ENCODE peak calls at places on chromosomes 13 and 19, in six cellular contexts. One of them, this sample, is unnamed.

GRCh38 chr13:62432906-62433305 is 1017.3 kb upstream of the PCDH20 start:
- DNase-seq in HCT116: no peak
- DNase-seq in HepG2: no peak
- DNase-seq in H1: no peak
- DNase-seq in K562: no peak
- DNase-seq in SK-N-SH: no peak
- DNase-seq in this sample: no peak

GRCh38 chr13:96686286-96686685 is 308.0 kb downstream of the OXGR1 start:
- DNase-seq in HCT116: no peak
- DNase-seq in HepG2: no peak
- DNase-seq in K562: no peak
- DNase-seq in SK-N-SH: no peak
- DNase-seq in H1: no peak
- DNase-seq in this sample: no peak

GRCh38 chr13:25678398-25678797 is 306.6 kb downstream of the ATP8A2 start:
- DNase-seq in K562: no peak
- DNase-seq in HCT116: no peak
- DNase-seq in SK-N-SH: no peak
- DNase-seq in H1: no peak
- DNase-seq in HepG2: no peak
- DNase-seq in this sample: peak; percentile 42

GRCh38 chr19:6773323-6773931 is 919 bp downstream of the VAV1 start:
- DNase-seq in HepG2: no peak
- DNase-seq in K562: peak; percentile 35
- DNase-seq in H1: no peak
- DNase-seq in HCT116: no peak
- DNase-seq in SK-N-SH: no peak
- DNase-seq in this sample: no peak

GRCh38 chr13:62643007-62643483 is 1227.4 kb upstream of the PCDH20 start:
- DNase-seq in HCT116: peak; percentile 98
- DNase-seq in HepG2: peak; percentile 5
- DNase-seq in SK-N-SH: no peak
- DNase-seq in H1: no peak
- DNase-seq in K562: no peak
- DNase-seq in this sample: no peak

GRCh38 chr13:98206946-98207345 is 29.9 kb upstream of the RNF113B start:
- DNase-seq in SK-N-SH: no peak
- DNase-seq in K562: no peak
- DNase-seq in HepG2: no peak
- DNase-seq in H1: no peak
- DNase-seq in HCT116: no peak
- DNase-seq in this sample: peak; percentile 61

GRCh38 chr13:91349992-91350911 is 2.8 kb downstream of the MIR17HG start:
- DNase-seq in K562: no peak
- DNase-seq in HepG2: no peak
- DNase-seq in H1: no peak
- DNase-seq in SK-N-SH: no peak
- DNase-seq in HCT116: no peak
- DNase-seq in this sample: no peak

GRCh38 chr13:106449096-106449495 is 86.4 kb downstream of the EFNB2 start:
- DNase-seq in SK-N-SH: no peak
- DNase-seq in K562: no peak
- DNase-seq in HCT116: no peak
- DNase-seq in H1: no peak
- DNase-seq in HepG2: no peak
- DNase-seq in this sample: no peak

GRCh38 chr13:69306766-69307165 is 800.9 kb upstream of the ATXN8OS start:
- DNase-seq in HepG2: no peak
- DNase-seq in H1: no peak
- DNase-seq in SK-N-SH: no peak
- DNase-seq in HCT116: no peak
- DNase-seq in K562: no peak
- DNase-seq in this sample: no peak

GRCh38 chr13:30862707-30863106 is 43.4 kb upstream of the MEDAG start:
- DNase-seq in HepG2: no peak
- DNase-seq in H1: no peak
- DNase-seq in HCT116: no peak
- DNase-seq in SK-N-SH: no peak
- DNase-seq in K562: no peak
- DNase-seq in this sample: no peak

GRCh38 chr13:45040626-45041025 is 51.3 kb downstream of the GPALPP1 start:
- DNase-seq in H1: no peak
- DNase-seq in HepG2: no peak
- DNase-seq in SK-N-SH: no peak
- DNase-seq in HCT116: no peak
- DNase-seq in K562: no peak
- DNase-seq in this sample: no peak

GRCh38 chr13:29679357-29680050 is 84.0 kb upstream of the SLC7A1 start:
- DNase-seq in K562: no peak
- DNase-seq in H1: no peak
- DNase-seq in HCT116: no peak
- DNase-seq in HepG2: no peak
- DNase-seq in SK-N-SH: peak; percentile 60
- DNase-seq in this sample: no peak

GRCh38 chr13:43303040-43303729 is 279.8 kb downstream of the DNAJC15 start:
- DNase-seq in HepG2: peak; percentile 12
- DNase-seq in SK-N-SH: peak; percentile 79
- DNase-seq in HCT116: no peak
- DNase-seq in K562: no peak
- DNase-seq in H1: peak; percentile 38
- DNase-seq in this sample: no peak

GRCh38 chr13:46278474-46278873 is 66.7 kb downstream of the LRRC63 start:
- DNase-seq in HCT116: no peak
- DNase-seq in SK-N-SH: peak; percentile 6
- DNase-seq in HepG2: no peak
- DNase-seq in K562: no peak
- DNase-seq in H1: peak; percentile 21
- DNase-seq in this sample: no peak

GRCh38 chr19:54172764-54173699 is at the start of gene TMC4:
- DNase-seq in HepG2: no peak
- DNase-seq in K562: peak; percentile 26
- DNase-seq in H1: no peak
- DNase-seq in SK-N-SH: no peak
- DNase-seq in HCT116: peak; percentile 63
- DNase-seq in this sample: peak; percentile 80

GRCh38 chr19:23116802-23117571 is at the start of gene ZNF730:
- DNase-seq in K562: peak; percentile 38
- DNase-seq in HCT116: no peak
- DNase-seq in SK-N-SH: peak; percentile 85
- DNase-seq in HepG2: no peak
- DNase-seq in H1: peak; percentile 66
- DNase-seq in this sample: peak; percentile 43

GRCh38 chr13:30318026-30318425 is 10.7 kb upstream of the KATNAL1 start:
- DNase-seq in H1: no peak
- DNase-seq in K562: no peak
- DNase-seq in HCT116: no peak
- DNase-seq in HepG2: no peak
- DNase-seq in SK-N-SH: no peak
- DNase-seq in this sample: no peak

GRCh38 chr13:92843549-92843948 is 383.1 kb upstream of the GPC6 start:
- DNase-seq in H1: no peak
- DNase-seq in HCT116: no peak
- DNase-seq in SK-N-SH: no peak
- DNase-seq in K562: no peak
- DNase-seq in HepG2: no peak
- DNase-seq in this sample: no peak

GRCh38 chr13:76609643-76610042 is 276.6 kb downstream of the KCTD12 start:
- DNase-seq in K562: no peak
- DNase-seq in HCT116: no peak
- DNase-seq in HepG2: no peak
- DNase-seq in SK-N-SH: no peak
- DNase-seq in H1: no peak
- DNase-seq in this sample: no peak

GRCh38 chr19:31902821-31903220 is 442.6 kb upstream of the ZNF507 start:
- DNase-seq in HCT116: no peak
- DNase-seq in SK-N-SH: no peak
- DNase-seq in H1: no peak
- DNase-seq in K562: no peak
- DNase-seq in HepG2: no peak
- DNase-seq in this sample: no peak

GRCh38 chr13:102914629-102914935 is 68.8 kb downstream of the ERCC5 start:
- DNase-seq in SK-N-SH: no peak
- DNase-seq in HCT116: no peak
- DNase-seq in HepG2: no peak
- DNase-seq in K562: no peak
- DNase-seq in H1: no peak
- DNase-seq in this sample: peak; percentile 49

GRCh38 chr19:54189020-54189667 is at the start of gene MBOAT7:
- DNase-seq in SK-N-SH: no peak
- DNase-seq in HepG2: no peak
- DNase-seq in HCT116: no peak
- DNase-seq in H1: no peak
- DNase-seq in K562: peak; percentile 74
- DNase-seq in this sample: no peak

GRCh38 chr13:98910501-98910951 is 67.3 kb downstream of the DOCK9 start:
- DNase-seq in H1: no peak
- DNase-seq in K562: no peak
- DNase-seq in HCT116: peak; percentile 15
- DNase-seq in SK-N-SH: no peak
- DNase-seq in HepG2: peak; percentile 7
- DNase-seq in this sample: no peak

GRCh38 chr13:107563099-107563925 is 652.0 kb downstream of the LIG4 start:
- DNase-seq in HCT116: no peak
- DNase-seq in SK-N-SH: peak; percentile 25
- DNase-seq in HepG2: peak; percentile 0
- DNase-seq in H1: no peak
- DNase-seq in K562: no peak
- DNase-seq in this sample: no peak

GRCh38 chr13:105920375-105920774 is 615.1 kb downstream of the EFNB2 start:
- DNase-seq in SK-N-SH: no peak
- DNase-seq in HepG2: no peak
- DNase-seq in HCT116: peak; percentile 78
- DNase-seq in K562: no peak
- DNase-seq in H1: no peak
- DNase-seq in this sample: no peak

GRCh38 chr13:80753951-80754350 is 413.0 kb upstream of the SPRY2 start:
- DNase-seq in HCT116: no peak
- DNase-seq in K562: no peak
- DNase-seq in SK-N-SH: no peak
- DNase-seq in HepG2: no peak
- DNase-seq in H1: no peak
- DNase-seq in this sample: no peak

GRCh38 chr13:50798923-50799322 is 44.6 kb downstream of the DLEU7 start:
- DNase-seq in SK-N-SH: no peak
- DNase-seq in HCT116: no peak
- DNase-seq in HepG2: no peak
- DNase-seq in K562: no peak
- DNase-seq in H1: no peak
- DNase-seq in this sample: no peak

GRCh38 chr19:20964798-20965197 is 41.7 kb downstream of the ZNF85 start:
- DNase-seq in SK-N-SH: no peak
- DNase-seq in K562: no peak
- DNase-seq in HCT116: no peak
- DNase-seq in HepG2: peak; percentile 13
- DNase-seq in H1: peak; percentile 5
- DNase-seq in this sample: peak; percentile 10

GRCh38 chr13:46617885-46618284 is 64.9 kb downstream of the LRCH1 start:
- DNase-seq in HCT116: no peak
- DNase-seq in H1: no peak
- DNase-seq in HepG2: no peak
- DNase-seq in SK-N-SH: no peak
- DNase-seq in K562: no peak
- DNase-seq in this sample: no peak

GRCh38 chr13:68987585-68987984 is 1120.0 kb upstream of the ATXN8OS start:
- DNase-seq in HCT116: no peak
- DNase-seq in K562: no peak
- DNase-seq in H1: no peak
- DNase-seq in SK-N-SH: no peak
- DNase-seq in HepG2: no peak
- DNase-seq in this sample: no peak

GRCh38 chr19:29529646-29530548 is 4.1 kb downstream of the VSTM2B start:
- DNase-seq in H1: no peak
- DNase-seq in K562: no peak
- DNase-seq in HepG2: no peak
- DNase-seq in HCT116: no peak
- DNase-seq in SK-N-SH: peak; percentile 40
- DNase-seq in this sample: no peak

GRCh38 chr19:18097993-18098890 is 664 bp downstream of the MAST3 start:
- DNase-seq in K562: no peak
- DNase-seq in H1: no peak
- DNase-seq in HepG2: no peak
- DNase-seq in SK-N-SH: no peak
- DNase-seq in HCT116: no peak
- DNase-seq in this sample: no peak

GRCh38 chr13:23715762-23716235 is 145.6 kb downstream of the TNFRSF19 start:
- DNase-seq in SK-N-SH: no peak
- DNase-seq in HCT116: peak; percentile 18
- DNase-seq in H1: no peak
- DNase-seq in HepG2: peak; percentile 62
- DNase-seq in K562: peak; percentile 18
- DNase-seq in this sample: peak; percentile 30

GRCh38 chr19:56217039-56217949 is 15.2 kb downstream of the ZSCAN5C start:
- DNase-seq in SK-N-SH: peak; percentile 39
- DNase-seq in HepG2: no peak
- DNase-seq in K562: no peak
- DNase-seq in HCT116: no peak
- DNase-seq in H1: peak; percentile 27
- DNase-seq in this sample: no peak
- TF ChIP-seq JUND in SK-N-SH: no peak
- TF ChIP-seq JUND in HepG2: no peak
- TF ChIP-seq JUND in K562: no peak
- TF ChIP-seq JUND in HCT116: no peak
- TF ChIP-seq JUND in H1: no peak
- TF ChIP-seq JUND in this sample: no peak

GRCh38 chr19:1066748-1067340 is at the start of gene ARHGAP45:
- DNase-seq in HCT116: no peak
- DNase-seq in H1: no peak
- DNase-seq in SK-N-SH: peak; percentile 66
- DNase-seq in K562: peak; percentile 80
- DNase-seq in HepG2: no peak
- DNase-seq in this sample: no peak
- TF ChIP-seq JUND in HCT116: no peak
- TF ChIP-seq JUND in H1: no peak
- TF ChIP-seq JUND in SK-N-SH: no peak
- TF ChIP-seq JUND in K562: no peak
- TF ChIP-seq JUND in HepG2: no peak
- TF ChIP-seq JUND in this sample: no peak

DNA sequence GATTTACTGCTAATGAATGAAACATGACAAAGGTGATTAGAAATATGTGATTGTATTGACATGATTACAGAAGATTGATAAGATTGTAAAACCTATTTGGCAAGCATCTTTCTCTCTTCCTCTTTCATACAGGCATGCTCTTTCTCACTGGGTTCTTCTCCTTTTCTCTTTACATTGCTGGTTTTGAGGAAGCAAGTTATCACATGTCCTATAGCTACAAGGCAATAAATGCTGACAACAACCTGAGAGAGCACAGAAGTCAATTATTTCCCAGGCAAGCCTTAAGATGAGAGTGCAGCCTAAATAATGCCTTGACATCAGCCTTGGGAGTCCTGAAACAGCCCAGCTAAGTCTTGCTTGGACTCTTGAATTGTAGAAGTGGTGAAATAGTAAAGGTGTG is 875.0 kb downstream of the SLITRK1 start:
- DNase-seq in SK-N-SH: no peak
- DNase-seq in H1: no peak
- DNase-seq in HCT116: no peak
- DNase-seq in K562: no peak
- DNase-seq in HepG2: no peak
- DNase-seq in this sample: no peak
- TF ChIP-seq JUND in SK-N-SH: no peak
- TF ChIP-seq JUND in H1: no peak
- TF ChIP-seq JUND in HCT116: no peak
- TF ChIP-seq JUND in K562: no peak
- TF ChIP-seq JUND in HepG2: no peak
- TF ChIP-seq JUND in this sample: no peak

GRCh38 chr13:49308977-49309408 is 61.3 kb downstream of the CDADC1 start:
- DNase-seq in HCT116: no peak
- DNase-seq in SK-N-SH: no peak
- DNase-seq in HepG2: no peak
- DNase-seq in K562: no peak
- DNase-seq in H1: no peak
- DNase-seq in this sample: no peak
- TF ChIP-seq JUND in HCT116: no peak
- TF ChIP-seq JUND in SK-N-SH: no peak
- TF ChIP-seq JUND in HepG2: no peak
- TF ChIP-seq JUND in K562: no peak
- TF ChIP-seq JUND in H1: no peak
- TF ChIP-seq JUND in this sample: no peak